ENCODE peak calls at places on chromosomes 7 and 10, in seven cellular contexts. Z is HepG2, C is HCT116, L is H1, H is GM12878, F is SK-N-SH, W is K562. J is an unnamed sample.

GRCh38 chr10:126135177-126135576 is 238.8 kb downstream of the FANK1 start:
- DNase-seq in Z (no peak), C (no peak), L (no peak), H (no peak), F (no peak), W (no peak), J (no peak)

GRCh38 chr10:91381562-91381923 is 28.6 kb upstream of the HECTD2 start:
- DNase-seq in Z (no peak), C (no peak), L (no peak), H (no peak), F (peak), W (no peak), J (no peak)

GRCh38 chr10:9819756-9820494 is 1197.7 kb upstream of the CELF2 start:
- DNase-seq in Z (no peak), C (no peak), L (no peak), H (no peak), F (no peak), W (no peak), J (no peak)

GRCh38 chr10:64733980-64734379 is 1212.8 kb downstream of the REEP3 start:
- DNase-seq in Z (peak), C (peak), L (no peak), H (no peak), F (peak), W (no peak), J (peak)

GRCh38 chr7:104955276-104955675 is 58.7 kb upstream of the KMT2E start:
- DNase-seq in Z (no peak), C (no peak), L (no peak), H (no peak), F (no peak), W (no peak), J (no peak)

GRCh38 chr10:28587970-28588290 is 55.0 kb downstream of the WAC start:
- DNase-seq in Z (no peak), C (no peak), L (no peak), H (no peak), F (no peak), W (no peak), J (peak)

GRCh38 chr7:106190589-106191330 is 78.6 kb upstream of the SYPL1 start:
- DNase-seq in Z (no peak), C (no peak), L (no peak), H (no peak), F (no peak), W (no peak), J (no peak)

GRCh38 chr10:99930731-99931550 is 78.8 kb downstream of the DNMBP start:
- DNase-seq in Z (peak), C (peak), L (no peak), H (no peak), F (no peak), W (no peak), J (peak)

GRCh38 chr10:118635674-118636402 is 40.4 kb upstream of the PRLHR start:
- DNase-seq in Z (no peak), C (no peak), L (no peak), H (no peak), F (no peak), W (no peak), J (no peak)

GRCh38 chr10:35127289-35127891 is 744 bp downstream of the CREM start:
- DNase-seq in Z (peak), C (no peak), L (peak), H (no peak), F (peak), W (peak), J (peak)

GRCh38 chr7:31815796-31816195 is 128.8 kb downstream of the PPP1R17 start:
- DNase-seq in Z (no peak), C (no peak), L (no peak), H (no peak), F (no peak), W (no peak), J (no peak)

GRCh38 chr7:38542156-38542555 is 89.0 kb downstream of the AMPH start:
- DNase-seq in Z (no peak), C (no peak), L (no peak), H (no peak), F (no peak), W (no peak), J (no peak)

GRCh38 chr7:104111294-104111693 is 96.5 kb downstream of the ORC5 start:
- DNase-seq in Z (peak), C (no peak), L (no peak), H (no peak), F (no peak), W (no peak), J (no peak)

GRCh38 chr10:20596065-20596760 is 300.9 kb downstream of the NEBL start:
- DNase-seq in Z (no peak), C (no peak), L (no peak), H (no peak), F (no peak), W (no peak), J (no peak)

GRCh38 chr7:100543586-100543985 is 4.6 kb downstream of the AGFG2 start:
- DNase-seq in Z (no peak), C (no peak), L (no peak), H (no peak), F (no peak), W (no peak), J (no peak)

GRCh38 chr7:139570119-139570518 is 46.6 kb downstream of the CLEC2L start:
- DNase-seq in Z (no peak), C (no peak), L (no peak), H (no peak), F (peak), W (no peak), J (peak)

GRCh38 chr7:26397786-26398435 is 106.2 kb downstream of the SNX10 start:
- DNase-seq in Z (no peak), C (no peak), L (peak), H (no peak), F (peak), W (peak), J (peak)

GRCh38 chr10:8726087-8726486 is 671.6 kb downstream of the GATA3 start:
- DNase-seq in Z (no peak), C (no peak), L (no peak), H (no peak), F (no peak), W (no peak), J (peak)

GRCh38 chr7:11379641-11380040 is 406.0 kb downstream of the PHF14 start:
- DNase-seq in Z (no peak), C (no peak), L (no peak), H (no peak), F (no peak), W (no peak), J (no peak)

GRCh38 chr10:35219292-35219691 is 92.6 kb downstream of the CREM start:
- DNase-seq in Z (no peak), C (no peak), L (no peak), H (no peak), F (no peak), W (no peak), J (no peak)

GRCh38 chr10:28930520-28931495 is 253.5 kb downstream of the BAMBI start:
- DNase-seq in Z (no peak), C (no peak), L (no peak), H (no peak), F (no peak), W (no peak), J (no peak)

GRCh38 chr7:149664666-149665065 is 108.7 kb downstream of the ZNF467 start:
- DNase-seq in Z (no peak), C (peak), L (no peak), H (no peak), F (no peak), W (no peak), J (no peak)

GRCh38 chr10:34520510-34520909 is 294.6 kb downstream of the PARD3 start:
- DNase-seq in Z (no peak), C (no peak), L (no peak), H (no peak), F (no peak), W (no peak), J (no peak)

GRCh38 chr7:90383879-90384278 is 19.4 kb upstream of the CLDN12 start:
- DNase-seq in Z (no peak), C (no peak), L (no peak), H (no peak), F (no peak), W (no peak), J (no peak)

GRCh38 chr7:128890306-128891109 is 20.0 kb downstream of the KCP start:
- DNase-seq in Z (no peak), C (no peak), L (peak), H (no peak), F (peak), W (peak), J (peak)

GRCh38 chr7:94507962-94508361 is 1.6 kb upstream of the CASD1 start:
- DNase-seq in Z (no peak), C (no peak), L (no peak), H (no peak), F (no peak), W (no peak), J (no peak)

GRCh38 chr7:115124409-115124939 is 202.6 kb downstream of the MDFIC start:
- DNase-seq in Z (no peak), C (no peak), L (no peak), H (no peak), F (no peak), W (no peak), J (no peak)

GRCh38 chr10:31749981-31750850 is 178.4 kb downstream of the ARHGAP12 start:
- DNase-seq in Z (no peak), C (no peak), L (no peak), H (no peak), F (peak), W (no peak), J (no peak)

GRCh38 chr7:132865766-132866531 is 215.9 kb downstream of the CHCHD3 start:
- DNase-seq in Z (peak), C (no peak), L (no peak), H (no peak), F (no peak), W (no peak), J (no peak)

GRCh38 chr7:50531928-50532327 is 33.3 kb downstream of the DDC start:
- DNase-seq in Z (no peak), C (no peak), L (no peak), H (no peak), F (peak), W (no peak), J (no peak)

GRCh38 chr10:73552819-73553218 is 38.3 kb downstream of the USP54 start:
- DNase-seq in Z (no peak), C (no peak), L (no peak), H (no peak), F (no peak), W (no peak), J (no peak)

GRCh38 chr7:158596745-158597144 is 9.1 kb upstream of the PTPRN2 start:
- DNase-seq in Z (no peak), C (no peak), L (no peak), H (no peak), F (no peak), W (no peak), J (no peak)

GRCh38 chr10:105253843-105254242 is 612.8 kb downstream of the SORCS3 start:
- DNase-seq in Z (no peak), C (no peak), L (no peak), H (no peak), F (peak), W (no peak), J (no peak)

GRCh38 chr7:135733603-135734342 is 5.8 kb upstream of the SLC13A4 start:
- DNase-seq in Z (no peak), C (no peak), L (no peak), H (no peak), F (no peak), W (no peak), J (no peak)

GRCh38 chr10:122450336-122450990 is 4.0 kb upstream of the ARMS2 start:
- DNase-seq in Z (no peak), C (no peak), L (no peak), H (no peak), F (no peak), W (no peak), J (no peak)
- TF ChIP-seq JUND in Z (no peak), C (no peak), L (no peak), H (no peak), F (no peak), W (no peak), J (no peak)

DNA sequence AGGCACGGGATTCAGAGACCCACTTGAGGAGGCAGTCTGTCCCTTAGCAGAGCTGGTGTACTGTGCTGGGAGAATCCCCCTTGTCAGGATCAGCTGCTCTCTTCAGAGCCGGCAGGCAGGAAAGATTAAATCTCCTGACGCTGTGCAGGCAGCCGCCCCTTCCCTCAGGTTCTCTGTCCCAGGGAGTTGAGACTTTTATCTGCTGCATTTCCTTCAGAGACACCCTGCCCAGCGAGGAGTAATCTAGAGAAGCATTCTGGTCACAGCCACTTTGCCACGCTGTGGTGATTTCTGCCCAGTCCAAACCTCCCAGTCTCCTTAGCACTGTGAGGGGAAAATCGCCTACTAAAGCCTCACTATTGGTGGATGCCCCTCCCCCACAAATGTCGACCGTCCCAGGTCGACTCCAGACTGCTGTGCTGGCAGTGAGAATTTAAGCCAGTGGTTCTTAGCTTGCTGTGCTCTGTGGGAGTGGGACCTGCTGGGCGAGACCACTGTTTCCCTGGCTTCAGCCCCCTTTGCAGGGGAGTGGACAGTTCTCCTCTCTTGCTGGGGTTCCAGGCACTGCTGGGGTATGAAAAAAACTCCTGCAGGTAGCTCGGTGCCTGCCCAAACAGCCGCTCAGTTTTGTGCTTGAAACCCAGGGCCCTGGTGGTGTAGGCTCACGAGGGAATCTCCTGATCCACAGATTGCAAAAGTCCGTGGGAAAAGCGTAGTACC is 265.4 kb downstream of the ZWINT start:
- DNase-seq in Z (no peak), C (no peak), L (no peak), H (no peak), F (no peak), W (no peak), J (no peak)
- TF ChIP-seq JUND in Z (no peak), C (no peak), L (no peak), H (no peak), F (no peak), W (no peak), J (no peak)

GRCh38 chr10:51699145-51699474 is 285 bp downstream of the CSTF2T start:
- DNase-seq in Z (no peak), C (no peak), L (no peak), H (no peak), F (no peak), W (peak), J (no peak)

GRCh38 chr10:51700228-51700835 is 937 bp upstream of the CSTF2T start:
- DNase-seq in Z (no peak), C (no peak), L (no peak), H (no peak), F (no peak), W (peak), J (no peak)

GRCh38 chr10:51699475-51700227 is at the start of gene CSTF2T:
- DNase-seq in Z (peak), C (peak), L (peak), H (peak), F (peak), W (peak), J (peak)

GRCh38 chr10:51696251-51696650 is 3.1 kb downstream of the CSTF2T start:
- DNase-seq in Z (no peak), C (no peak), L (no peak), H (no peak), F (no peak), W (no peak), J (no peak)

DNA sequence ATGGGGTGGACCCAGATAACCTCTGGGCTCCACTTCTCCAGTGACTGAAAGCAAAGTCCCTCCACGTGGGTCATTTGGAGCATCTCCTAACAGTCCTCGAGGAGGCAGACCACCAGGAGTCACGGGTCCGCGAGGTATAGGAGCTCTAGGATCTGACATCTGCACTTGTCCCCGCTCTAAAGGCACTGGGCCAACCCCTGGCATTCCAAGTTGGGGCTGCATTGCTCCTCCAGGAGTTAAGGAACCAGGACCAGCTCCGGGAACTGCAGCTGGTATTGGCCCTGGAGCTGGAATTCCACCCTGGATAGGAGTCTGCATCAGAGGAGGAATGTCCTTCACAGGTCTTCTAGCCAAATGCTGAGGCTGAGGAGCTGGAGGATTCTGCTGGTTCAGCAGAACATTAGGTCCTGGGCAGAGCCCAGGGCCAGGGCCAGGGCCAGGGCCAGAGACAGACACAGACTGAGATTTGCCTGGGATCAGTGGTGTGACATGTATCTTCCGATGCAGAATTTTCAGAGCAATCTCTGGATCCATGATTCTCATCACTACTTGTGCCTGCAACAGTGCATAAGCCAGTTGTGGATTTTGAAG is 827 bp downstream of the CSTF2T start:
- DNase-seq in Z (no peak), C (no peak), L (no peak), H (no peak), F (no peak), W (no peak), J (no peak)
- TF ChIP-seq JUND in Z (no peak), C (no peak), L (no peak), H (no peak), F (no peak), W (no peak), J (no peak)

DNA sequence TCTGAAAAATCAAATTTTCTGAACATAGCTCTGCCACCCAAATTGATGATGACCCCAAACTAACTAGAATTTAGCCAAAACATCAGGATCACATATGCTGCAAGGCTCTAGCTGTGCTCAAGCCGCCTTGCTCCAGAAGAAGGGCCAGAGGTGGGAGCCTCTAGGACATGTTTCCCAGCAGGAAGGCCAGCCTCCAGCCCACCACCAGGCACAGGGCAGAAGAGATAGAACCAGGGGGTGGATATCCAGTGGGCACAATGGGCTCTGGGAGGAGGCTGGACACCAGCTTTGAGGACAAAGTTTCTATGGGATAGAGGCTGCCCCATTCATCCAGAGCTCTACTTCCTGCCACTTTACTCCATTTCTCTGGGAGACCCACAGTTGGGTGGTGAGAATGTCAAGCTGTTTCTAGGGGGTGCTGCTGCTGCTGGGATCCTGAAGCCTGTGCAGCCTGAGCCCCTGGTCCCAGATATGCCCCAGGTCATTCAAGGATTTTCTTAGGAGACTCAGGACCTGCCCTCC is 77.1 kb downstream of the ARHGAP22 start:
- DNase-seq in Z (no peak), C (no peak), L (no peak), H (no peak), F (no peak), W (no peak), J (no peak)
- TF ChIP-seq JUND in Z (no peak), C (no peak), L (no peak), H (no peak), F (no peak), W (no peak), J (no peak)

DNA sequence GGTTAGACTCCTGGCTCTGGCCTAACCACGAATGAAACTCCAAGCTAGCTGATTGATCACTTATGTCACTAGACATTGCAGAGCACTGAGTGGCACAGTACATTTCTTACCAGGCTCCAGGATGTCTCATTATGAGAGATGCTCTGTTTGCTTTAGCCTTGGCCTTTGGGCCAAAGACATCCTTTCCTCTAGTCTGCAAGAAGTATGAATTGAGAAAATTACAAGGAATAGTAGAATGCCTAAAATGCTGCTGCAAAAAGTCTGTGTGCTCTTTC is 303.6 kb downstream of the PRKG1 start:
- DNase-seq in Z (no peak), C (no peak), L (no peak), H (no peak), F (no peak), W (no peak), J (no peak)
- TF ChIP-seq JUND in Z (no peak), C (no peak), L (no peak), H (no peak), F (no peak), W (no peak), J (no peak)

GRCh38 chr10:114084225-114084624 is 40.6 kb downstream of the ADRB1 start:
- DNase-seq in Z (no peak), C (no peak), L (no peak), H (no peak), F (no peak), W (no peak), J (no peak)
- TF ChIP-seq JUND in Z (no peak), C (no peak), L (no peak), H (no peak), F (no peak), W (no peak), J (no peak)

GRCh38 chr10:113108180-113108835 is 158.3 kb downstream of the TCF7L2 start:
- DNase-seq in Z (no peak), C (no peak), L (peak), H (no peak), F (peak), W (peak), J (no peak)

GRCh38 chr10:113104071-113104470 is 154.0 kb downstream of the TCF7L2 start:
- DNase-seq in Z (no peak), C (no peak), L (no peak), H (no peak), F (peak), W (no peak), J (no peak)

GRCh38 chr10:113100299-113100680 is 150.2 kb downstream of the TCF7L2 start:
- DNase-seq in Z (no peak), C (no peak), L (no peak), H (no peak), F (no peak), W (no peak), J (no peak)

GRCh38 chr10:113099431-113100298 is 149.6 kb downstream of the TCF7L2 start:
- DNase-seq in Z (no peak), C (no peak), L (no peak), H (no peak), F (peak), W (no peak), J (no peak)

GRCh38 chr10:113103131-113103830 is 153.2 kb downstream of the TCF7L2 start:
- DNase-seq in Z (no peak), C (no peak), L (peak), H (no peak), F (no peak), W (no peak), J (no peak)
- TF ChIP-seq JUND in Z (no peak), C (no peak), L (no peak), H (no peak), F (no peak), W (no peak), J (no peak)

J was measured in T47D.